ENCODE peak calls at places on chromosome 9, in four cellular contexts. Q is T-helper 1 cell, Y is Ammon's horn, O is HTR-8/SVneo. K is an unnamed sample.

GRCh38 chr9:22010881-22011625 is 1.9 kb upstream of the CDKN2B start:
- DNase-seq in Q (no peak), Y (no peak), O (no peak), K (no peak)

GRCh38 chr9:89886281-89886700 is 281.5 kb downstream of the GADD45G start:
- DNase-seq in Q (no peak), Y (no peak), O (no peak), K (no peak)

GRCh38 chr9:8156336-8156735 is 356.8 kb upstream of the DMAC1 start:
- DNase-seq in Q (no peak), Y (peak; percentile 17), O (no peak), K (no peak)

GRCh38 chr9:130184983-130185382 is 12.8 kb downstream of the NCS1 start:
- DNase-seq in Q (no peak), Y (no peak), O (no peak), K (no peak)

GRCh38 chr9:21683484-21684175 is 118.8 kb upstream of the MTAP start:
- DNase-seq in Q (no peak), Y (no peak), O (no peak), K (no peak)

GRCh38 chr9:106878943-106879916 is 16.3 kb downstream of the ZNF462 start:
- DNase-seq in Q (no peak), Y (peak; percentile 72), O (no peak), K (peak; percentile 19)

GRCh38 chr9:20087481-20087880 is 298.6 kb upstream of the SLC24A2 start:
- DNase-seq in Q (no peak), Y (no peak), O (no peak), K (no peak)

GRCh38 chr9:129175825-129176633 is 2.0 kb downstream of the IER5L start:
- DNase-seq in Q (no peak), Y (peak; percentile 79), O (peak; percentile 83), K (peak; percentile 37)

GRCh38 chr9:79120533-79121315 is 451.0 kb upstream of the TLE4 start:
- DNase-seq in Q (no peak), Y (no peak), O (no peak), K (no peak)

GRCh38 chr9:131838581-131839280 is 98.9 kb upstream of the RAPGEF1 start:
- DNase-seq in Q (no peak), Y (no peak), O (no peak), K (no peak)

K was measured in NCI-H1436 treated with DMSO at 0.1 percent for 48 hours.